ENCODE peak calls at places on chromosomes 4 and X, in ten cellular contexts. L is PC-9; M is AG09319; O is A549; C is HCEC 1CT; Z is stimulated activated CD4-positive, alpha-beta T cell treated with anti-CD3 and anti-CD28 coated beads, Interleukin-15, amount 100 ng/mL, for 1 hour; X is hypothalamus; H is aorta; G is HEK293T; Y is fibroblast of mammary gland. D is an unnamed sample.

GRCh38 chrX:51860679-51861078 is 32.7 kb upstream of the MAGED1 start:
- DNase-seq in C (no peak), H (no peak), L (peak), G (peak), O (no peak), Z (no peak), X (no peak), Y (peak), M (peak), D (peak)

GRCh38 chrX:7146703-7147430 is 645 bp upstream of the STS start:
- DNase-seq in G (no peak), H (no peak), C (peak), O (no peak), Z (no peak), M (no peak), Y (peak), L (no peak), X (no peak), D (no peak)

GRCh38 chr4:10737335-10737734 is 52.8 kb upstream of the CLNK start:
- DNase-seq in C (peak), M (no peak), H (no peak), Y (peak), X (no peak), O (no peak), Z (no peak), L (no peak), G (no peak), D (no peak)

GRCh38 chrX:38999967-39000745 is 198.9 kb downstream of the MID1IP1 start:
- DNase-seq in G (no peak), X (no peak), H (no peak), C (peak), L (no peak), M (peak), O (no peak), Z (no peak), Y (peak), D (no peak)

GRCh38 chr4:1172971-1173757 is 781 bp upstream of the SPON2 start:
- DNase-seq in L (no peak), Y (peak), C (peak), O (peak), M (peak), X (no peak), H (no peak), Z (no peak), G (no peak), D (no peak)

GRCh38 chr4:187070158-187070557 is 346.5 kb upstream of the FAT1 start:
- DNase-seq in O (no peak), C (no peak), G (no peak), M (no peak), Z (no peak), H (no peak), X (no peak), Y (no peak), L (no peak), D (no peak)

GRCh38 chr4:113957961-113958360 is 21.5 kb downstream of the ARSJ start:
- DNase-seq in G (no peak), Y (no peak), X (no peak), M (no peak), L (no peak), O (no peak), H (no peak), C (peak), Z (no peak), D (no peak)

GRCh38 chr4:150625033-150625432 is 43.1 kb downstream of the MAB21L2 start:
- DNase-seq in L (no peak), Y (no peak), C (no peak), M (no peak), Z (no peak), X (no peak), G (no peak), H (no peak), O (no peak), D (no peak)

GRCh38 chr4:13611283-13611842 is 16.2 kb downstream of the BOD1L1 start:
- DNase-seq in Y (peak), Z (no peak), C (peak), M (peak), H (no peak), L (no peak), G (no peak), O (no peak), X (no peak), D (no peak)

GRCh38 chrX:48918303-48918643 is 551 bp downstream of the PIM2 start:
- DNase-seq in X (no peak), Y (no peak), O (no peak), L (no peak), Z (no peak), M (no peak), G (no peak), C (no peak), H (no peak), D (no peak)

GRCh38 chrX:7191681-7192110 is 43.7 kb upstream of the PUDP start:
- DNase-seq in L (no peak), Z (no peak), Y (peak), G (no peak), X (no peak), O (no peak), M (no peak), H (no peak), C (no peak), D (peak)